ENCODE peak calls at places on chromosomes 16 and 17, in seven cellular contexts. R is Caco-2, E is T-helper 1 cell, I is amniotic stem cell, N is lower leg skin, A is mesothelial cell of epicardium, Q is NCI-H748 treated with DMSO at 0.1 percent for 48 hours. D is an unnamed sample.

GRCh38 chr17:28473542-28473941 is at the start of gene SLC13A2:
- DNase-seq in R (peak), E (no peak), I (no peak), N (no peak), A (no peak), Q (no peak), D (no peak)

GRCh38 chr16:3249451-3249850 is 7.0 kb downstream of the MEFV start:
- DNase-seq in R (no peak), E (no peak), I (no peak), N (peak), A (no peak), Q (no peak), D (no peak)

GRCh38 chr16:6335072-6335471 is 997.6 kb upstream of the RBFOX1 start:
- DNase-seq in R (no peak), E (no peak), I (no peak), N (no peak), A (no peak), Q (no peak), D (no peak)

GRCh38 chr17:82028246-82028645 is 3.2 kb upstream of the RAC3 start:
- DNase-seq in R (no peak), E (no peak), I (no peak), N (no peak), A (no peak), Q (no peak), D (no peak)

GRCh38 chr16:21001262-21001661 is 100.7 kb downstream of the LYRM1 start:
- DNase-seq in R (no peak), E (no peak), I (no peak), N (no peak), A (no peak), Q (no peak), D (no peak)

GRCh38 chr16:11201498-11202259 is 54.3 kb downstream of the SOCS1 start:
- DNase-seq in R (no peak), E (no peak), I (peak), N (no peak), A (no peak), Q (no peak), D (no peak)

GRCh38 chr17:76079577-76080206 is 710 bp downstream of the ZACN start:
- DNase-seq in R (no peak), E (no peak), I (no peak), N (no peak), A (no peak), Q (no peak), D (no peak)

GRCh38 chr17:15119928-15120327 is 145.2 kb downstream of the PMP22 start:
- DNase-seq in R (no peak), E (no peak), I (no peak), N (no peak), A (no peak), Q (no peak), D (no peak)

GRCh38 chr16:54397190-54397835 is 110.7 kb upstream of the IRX3 start:
- DNase-seq in R (no peak), E (no peak), I (no peak), N (no peak), A (no peak), Q (no peak), D (peak)

GRCh38 chr17:7589204-7589868 is 558 bp downstream of the SOX15 start:
- DNase-seq in R (no peak), E (peak), I (peak), N (peak), A (peak), Q (peak), D (no peak)

GRCh38 chr17:1720856-1721386 is 3.6 kb upstream of the WDR81 start:
- DNase-seq in R (no peak), E (peak), I (peak), N (peak), A (peak), Q (peak), D (no peak)

GRCh38 chr17:81527591-81528383 is at the start of gene FSCN2:
- DNase-seq in R (no peak), E (no peak), I (no peak), N (no peak), A (no peak), Q (no peak), D (no peak)

D was measured in AG04449.